ENCODE peak calls at places on chromosome 2, in five cellular contexts. N, X, S, E and L are unnamed samples. For H3K27me3, the result is how much of the 10 kb centered on the place peaks cover.

GRCh38 chr2:19046986-19047780 is 311.2 kb downstream of the OSR1 start:
- DNase-seq in N (no peak), X (no peak), S (no peak), E (no peak), L (no peak)

GRCh38 chr2:129396980-129397599 is 582.4 kb upstream of the RAB6C start:
- DNase-seq in N (peak), X (peak), S (no peak), E (no peak), L (peak)

GRCh38 chr2:161369311-161369710 is 46.8 kb upstream of the TBR1 start:
- DNase-seq in N (no peak), X (no peak), S (no peak), E (no peak), L (no peak)

GRCh38 chr2:162475661-162476060 is 131.7 kb downstream of the GCA start:
- DNase-seq in N (peak), X (no peak), S (no peak), E (no peak), L (peak)

GRCh38 chr2:19098467-19099160 is 259.8 kb downstream of the OSR1 start:
- DNase-seq in N (no peak), X (no peak), S (no peak), E (no peak), L (no peak)

GRCh38 chr2:14944562-14945346 is 312.2 kb downstream of the LRATD1 start:
- DNase-seq in N (no peak), X (peak), S (no peak), E (no peak), L (peak)

GRCh38 chr2:212893216-212893615 is 258.2 kb downstream of the IKZF2 start:
- DNase-seq in N (peak), X (peak), S (no peak), E (no peak), L (peak)

GRCh38 chr2:61247204-61247812 is 85.3 kb downstream of the C2orf74 start:
- DNase-seq in N (no peak), X (no peak), S (no peak), E (no peak), L (no peak)

GRCh38 chr2:141900826-141901225 is 230.0 kb downstream of the LRP1B start:
- DNase-seq in N (no peak), X (no peak), S (no peak), E (no peak), L (no peak)

GRCh38 chr2:52340185-52340584 is 1308.3 kb upstream of the NRXN1 start:
- DNase-seq in N (no peak), X (no peak), S (no peak), E (no peak), L (peak)

GRCh38 chr2:148282201-148282600 is 261.3 kb downstream of the MBD5 start:
- DNase-seq in N (no peak), X (no peak), S (no peak), E (no peak), L (no peak)

GRCh38 chr2:15909736-15910135 is 30.6 kb upstream of the MYCN start:
- DNase-seq in N (no peak), X (no peak), S (no peak), E (no peak), L (no peak)

GRCh38 chr2:20125616-20126015 is 74.2 kb upstream of the LAPTM4A start:
- DNase-seq in N (no peak), X (no peak), S (no peak), E (no peak), L (no peak)

GRCh38 chr2:240595381-240596079 is 9.0 kb downstream of the CAPN10 start:
- DNase-seq in N (peak), X (peak), S (no peak), E (peak), L (peak)

GRCh38 chr2:121046335-121046734 is 238.7 kb downstream of the TFCP2L1 start:
- DNase-seq in N (no peak), X (no peak), S (no peak), E (no peak), L (no peak)

GRCh38 chr2:121043827-121044222 is 241.2 kb downstream of the TFCP2L1 start:
- DNase-seq in N (no peak), X (no peak), S (no peak), E (no peak), L (no peak)

GRCh38 chr2:121045245-121045644 is 239.8 kb downstream of the TFCP2L1 start:
- DNase-seq in N (no peak), X (no peak), S (no peak), E (no peak), L (no peak)

GRCh38 chr2:121043061-121043826 is 241.8 kb downstream of the TFCP2L1 start:
- DNase-seq in N (no peak), X (no peak), S (no peak), E (no peak), L (no peak)

DNA sequence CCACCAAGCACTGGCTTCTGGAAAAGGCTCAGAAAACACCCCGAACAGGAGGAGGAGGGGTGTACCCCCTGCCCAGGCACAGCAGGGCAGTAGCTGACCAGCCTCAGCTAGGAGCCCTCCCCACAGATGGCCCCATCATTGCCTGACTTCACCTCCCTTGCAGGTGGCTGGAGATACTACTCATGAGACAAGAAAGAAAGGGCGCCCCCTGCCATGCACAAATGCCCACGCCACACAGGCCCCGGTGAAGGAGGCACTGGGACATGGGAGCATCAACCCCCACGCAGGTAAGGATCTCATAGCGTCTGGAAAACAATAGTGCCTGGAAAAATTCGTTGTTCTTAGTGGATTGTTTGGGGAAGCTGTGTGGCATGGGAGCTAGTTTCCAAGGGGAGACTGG is 240.6 kb downstream of the TFCP2L1 start:
- DNase-seq in N (no peak), X (peak), S (no peak), E (no peak), L (peak)
- H3K27me3 ChIP-seq in N (under half), X (under half), S (under half), E (under half), L (under half)

GRCh38 chr2:120239488-120240287 is 13.0 kb upstream of the RALB start:
- DNase-seq in N (no peak), X (no peak), S (no peak), E (no peak), L (peak)
- H3K4me3 ChIP-seq in N (no peak), X (no peak), S (peak), E (no peak), L (no peak)

DNA sequence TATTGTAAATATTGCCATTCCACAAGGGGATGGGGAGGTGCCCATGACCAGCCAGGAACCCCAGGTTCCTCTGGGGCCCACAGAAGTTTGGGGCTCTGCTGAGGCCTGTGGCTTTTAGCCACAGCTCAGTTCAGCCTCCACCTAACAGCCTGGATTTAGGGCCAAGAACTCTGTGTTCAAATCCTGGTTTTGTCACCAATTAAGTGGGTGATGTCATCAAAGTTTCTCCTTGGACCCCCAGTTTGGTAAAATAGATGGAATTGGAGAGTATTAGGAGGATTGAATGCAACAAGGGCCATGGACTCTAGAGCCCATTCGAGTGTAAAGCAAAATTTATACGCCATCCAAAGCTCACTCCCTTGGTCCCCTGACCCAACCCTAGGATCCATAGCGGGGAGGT is 3.2 kb upstream of the FEV start:
- DNase-seq in N (no peak), X (no peak), S (no peak), E (no peak), L (no peak)
- H3K27me3 ChIP-seq in N (half or more), X (under half), S (half or more), E (half or more), L (half or more)

DNA sequence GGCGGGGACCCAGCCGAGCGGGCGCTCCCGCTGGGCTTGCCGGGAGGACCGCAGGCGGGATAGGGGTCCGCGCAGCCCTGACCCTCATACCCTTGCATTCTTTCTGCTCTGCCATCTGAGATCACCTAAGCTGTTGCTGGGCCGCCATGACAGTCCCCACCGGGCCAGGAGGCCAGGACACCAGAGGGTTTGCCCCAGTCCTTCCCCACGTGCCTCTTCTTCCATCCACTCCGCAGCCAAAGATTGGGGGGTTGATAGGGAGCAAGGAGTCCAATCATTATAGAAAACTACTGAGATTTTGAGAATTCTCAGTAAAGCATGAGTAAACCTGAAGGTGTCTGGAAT is 451 bp upstream of the GRB14 start:
- DNase-seq in N (no peak), X (peak), S (no peak), E (no peak), L (no peak)
- H3K4me3 ChIP-seq in N (peak), X (peak), S (peak), E (peak), L (peak)

GRCh38 chr2:72917875-72918660 is 749 bp downstream of the EMX1 start:
- DNase-seq in N (no peak), X (peak), S (no peak), E (no peak), L (peak)
- H3K27me3 ChIP-seq in N (under half), X (under half), S (half or more), E (half or more), L (half or more)

GRCh38 chr2:218392459-218392858 is 7.2 kb upstream of the CTDSP1 start:
- DNase-seq in N (no peak), X (no peak), S (no peak), E (no peak), L (no peak)
- H3K4me3 ChIP-seq in N (no peak), X (no peak), S (no peak), E (no peak), L (no peak)

DNA sequence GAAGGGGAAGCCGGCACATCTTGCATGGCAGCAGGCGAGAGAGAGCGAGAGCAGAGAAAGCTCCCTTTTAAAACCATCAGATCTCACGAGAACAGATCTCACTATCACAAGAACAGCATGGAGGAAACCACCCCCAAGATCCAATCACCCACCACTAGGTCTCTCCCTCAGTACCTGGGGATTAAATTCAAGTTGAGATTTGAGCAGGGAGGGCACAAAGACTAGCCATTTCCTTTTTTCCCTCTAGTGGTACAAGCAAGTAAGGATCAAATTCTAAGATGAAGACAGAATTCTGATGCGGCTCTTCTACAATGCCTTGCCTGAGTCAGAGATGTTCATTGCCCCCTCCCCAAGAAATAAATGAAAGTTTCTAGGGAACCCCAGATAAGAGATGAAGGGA is 45.6 kb upstream of the ANKRD44 start:
- DNase-seq in N (no peak), X (no peak), S (no peak), E (no peak), L (peak)
- H3K27me3 ChIP-seq in N (under half), X (under half), S (under half), E (under half), L (under half)